ENCODE peak calls at places on chromosome 16, in four cellular contexts. J is AG08396; B is stimulated activated naive CD4-positive, alpha-beta T cell treated with Interleukin-2 at 50 U/mL for 16 hours; Z is stimulated activated CD4-positive, alpha-beta T cell treated with anti-CD3 and anti-CD28 coated beads, Interleukin-15, amount 100 ng/mL, for 48 hours. R is an unnamed sample.

GRCh38 chr16:52488837-52489289 is 58.1 kb downstream of the TOX3 start:
- DNase-seq in J (no peak), B (no peak), Z (no peak), R (no peak)

GRCh38 chr16:17776465-17776864 is 305.7 kb upstream of the XYLT1 start:
- DNase-seq in J (no peak), B (no peak), Z (no peak), R (no peak)

GRCh38 chr16:4330277-4330882 is 14.5 kb downstream of the GLIS2 start:
- DNase-seq in J (peak; percentile 93), B (peak; percentile 63), Z (no peak), R (peak; percentile 92)

GRCh38 chr16:10206215-10206614 is 24.0 kb upstream of the GRIN2A start:
- DNase-seq in J (no peak), B (no peak), Z (no peak), R (no peak)

GRCh38 chr16:80191928-80192327 is 348.9 kb upstream of the DYNLRB2 start:
- DNase-seq in J (no peak), B (no peak), Z (no peak), R (no peak)

GRCh38 chr16:5917436-5917835 is 819.8 kb upstream of the EEF2KMT start:
- DNase-seq in J (no peak), B (no peak), Z (no peak), R (no peak)

GRCh38 chr16:74296120-74296464 is 522 bp upstream of the PSMD7 start:
- DNase-seq in J (no peak), B (no peak), Z (no peak), R (no peak)

GRCh38 chr16:31382485-31383161 is 10.5 kb upstream of the ITGAD start:
- DNase-seq in J (peak; percentile 83), B (peak; percentile 26), Z (peak; percentile 44), R (peak; percentile 86)

GRCh38 chr16:87392823-87393679 is 915 bp downstream of the MAP1LC3B start:
- DNase-seq in J (peak; percentile 53), B (no peak), Z (no peak), R (peak; percentile 56)

GRCh38 chr16:85673529-85674417 is 15.0 kb downstream of the GINS2 start:
- DNase-seq in J (peak; percentile 54), B (no peak), Z (no peak), R (no peak)

GRCh38 chr16:17177242-17177967 is 293.4 kb downstream of the XYLT1 start:
- DNase-seq in J (no peak), B (no peak), Z (no peak), R (peak; percentile 40)

GRCh38 chr16:74931445-74931844 is 53.5 kb downstream of the WDR59 start:
- DNase-seq in J (no peak), B (no peak), Z (no peak), R (no peak)

GRCh38 chr16:12090162-12090552 is 113.6 kb downstream of the SNX29 start:
- DNase-seq in J (no peak), B (no peak), Z (no peak), R (no peak)

GRCh38 chr16:24900230-24900629 is 54.5 kb downstream of the SLC5A11 start:
- DNase-seq in J (no peak), B (no peak), Z (no peak), R (no peak)

GRCh38 chr16:82263456-82264159 is 93.6 kb upstream of the MPHOSPH6 start:
- DNase-seq in J (peak; percentile 71), B (peak; percentile 8), Z (peak; percentile 10), R (peak; percentile 76)

GRCh38 chr16:28258571-28258970 is 33.8 kb upstream of the SBK1 start:
- DNase-seq in J (peak; percentile 67), B (no peak), Z (no peak), R (peak; percentile 46)

GRCh38 chr16:89177501-89177900 is 6.0 kb downstream of the CDH15 start:
- DNase-seq in J (no peak), B (no peak), Z (no peak), R (no peak)

GRCh38 chr16:74297296-74297665 is 667 bp downstream of the PSMD7 start:
- DNase-seq in J (peak; percentile 61), B (peak; percentile 35), Z (peak; percentile 17), R (peak; percentile 71)

GRCh38 chr16:25730396-25730795 is 38.6 kb downstream of the HS3ST4 start:
- DNase-seq in J (no peak), B (no peak), Z (no peak), R (no peak)

GRCh38 chr16:7731121-7731520 is 398.5 kb downstream of the RBFOX1 start:
- DNase-seq in J (no peak), B (no peak), Z (no peak), R (no peak)

GRCh38 chr16:88922114-88922825 is 54.7 kb downstream of the CBFA2T3 start:
- DNase-seq in J (peak; percentile 80), B (no peak), Z (no peak), R (peak; percentile 92)

GRCh38 chr16:2054543-2055245 is 6.9 kb downstream of the TSC2 start:
- DNase-seq in J (no peak), B (no peak), Z (no peak), R (no peak)

GRCh38 chr16:89365044-89365467 is 125.3 kb downstream of the ANKRD11 start:
- DNase-seq in J (peak; percentile 78), B (no peak), Z (no peak), R (peak; percentile 55)

GRCh38 chr16:66388350-66389139 is 22.1 kb downstream of the CDH5 start:
- DNase-seq in J (no peak), B (no peak), Z (no peak), R (no peak)

GRCh38 chr16:54511181-54511731 is 224.7 kb upstream of the IRX3 start:
- DNase-seq in J (no peak), B (no peak), Z (no peak), R (peak; percentile 74)

GRCh38 chr16:76193851-76194620 is 83.2 kb upstream of the CNTNAP4 start:
- DNase-seq in J (no peak), B (no peak), Z (no peak), R (no peak)

GRCh38 chr16:68444058-68444657 is 4.2 kb downstream of the SMPD3 start:
- DNase-seq in J (peak; percentile 39), B (no peak), Z (no peak), R (peak; percentile 58)

GRCh38 chr16:89037261-89038152 is 56.1 kb upstream of the ACSF3 start:
- DNase-seq in J (peak; percentile 75), B (no peak), Z (no peak), R (peak; percentile 80)

GRCh38 chr16:69064164-69064563 is 41.3 kb upstream of the HAS3 start:
- DNase-seq in J (no peak), B (no peak), Z (no peak), R (no peak)

GRCh38 chr16:54153240-54153934 is 133.2 kb downstream of the IRX3 start:
- DNase-seq in J (no peak), B (no peak), Z (no peak), R (no peak)

GRCh38 chr16:88580371-88580770 is 10.2 kb downstream of the ZC3H18 start:
- DNase-seq in J (no peak), B (no peak), Z (no peak), R (no peak)

GRCh38 chr16:86567701-86568571 is 1.3 kb downstream of the FOXC2 start:
- DNase-seq in J (peak; percentile 70), B (no peak), Z (no peak), R (peak; percentile 60)

GRCh38 chr16:12228607-12229499 is 252.3 kb downstream of the SNX29 start:
- DNase-seq in J (peak; percentile 50), B (no peak), Z (no peak), R (peak; percentile 75)

GRCh38 chr16:22847100-22847499 is 33.1 kb downstream of the HS3ST2 start:
- DNase-seq in J (no peak), B (no peak), Z (no peak), R (no peak)

GRCh38 chr16:88533381-88533831 is 36.8 kb upstream of the ZC3H18 start:
- DNase-seq in J (peak; percentile 67), B (no peak), Z (no peak), R (peak; percentile 62)

GRCh38 chr16:88743693-88744519 is 37.6 kb downstream of the CTU2 start:
- DNase-seq in J (peak; percentile 93), B (peak; percentile 71), Z (peak; percentile 46), R (peak; percentile 95)

GRCh38 chr16:66673691-66674090 is 22.9 kb downstream of the CMTM4 start:
- DNase-seq in J (no peak), B (no peak), Z (no peak), R (no peak)

GRCh38 chr16:58026705-58027340 is 1.3 kb downstream of the MMP15 start:
- DNase-seq in J (no peak), B (no peak), Z (no peak), R (no peak)

GRCh38 chr16:53626816-53627215 is 76.8 kb downstream of the RPGRIP1L start:
- DNase-seq in J (no peak), B (no peak), Z (no peak), R (no peak)